ENCODE peak calls at places on chromosomes 7 and 10, in five cellular contexts. A is upper lobe of left lung, R is tibial nerve, T is transverse colon, I is neural progenitor cell. K is an unnamed sample. For H3K4me1, the result is how much of the 10 kb centered on the place peaks cover.

GRCh38 chr10:46019170-46019528 is 11.3 kb downstream of the NCOA4 start:
- DNase-seq in A (peak), R (no peak), T (no peak), I (no peak), K (no peak)

GRCh38 chr7:67413670-67414069 is 417.0 kb downstream of the TYW1 start:
- DNase-seq in A (no peak), R (no peak), T (no peak), I (no peak), K (no peak)

GRCh38 chr7:64180989-64181388 is 26.0 kb upstream of the ZNF735 start:
- DNase-seq in A (no peak), R (no peak), T (no peak), I (no peak), K (no peak)

GRCh38 chr10:34262965-34263364 is 552.1 kb downstream of the PARD3 start:
- DNase-seq in A (no peak), R (no peak), T (no peak), I (no peak), K (peak)

GRCh38 chr10:28722065-28722803 is 44.9 kb downstream of the BAMBI start:
- DNase-seq in A (no peak), R (peak), T (peak), I (peak), K (peak)

GRCh38 chr10:133174689-133175263 is 14.8 kb downstream of the KNDC1 start:
- DNase-seq in A (no peak), R (no peak), T (no peak), I (no peak), K (no peak)

GRCh38 chr10:114183563-114183962 is 4.4 kb downstream of the TDRD1 start:
- DNase-seq in A (no peak), R (no peak), T (no peak), I (no peak), K (no peak)

GRCh38 chr7:92913849-92914248 is 77.5 kb upstream of the CDK6 start:
- DNase-seq in A (no peak), R (no peak), T (no peak), I (no peak), K (no peak)

GRCh38 chr7:44884553-44885393 is 557 bp downstream of the PURB start:
- DNase-seq in A (peak), R (no peak), T (peak), I (peak), K (peak)

GRCh38 chr7:155452505-155453295 is 5.2 kb upstream of the EN2 start:
- DNase-seq in A (no peak), R (no peak), T (no peak), I (no peak), K (no peak)

GRCh38 chr7:2807846-2808772 is 36.0 kb downstream of the GNA12 start:
- DNase-seq in A (peak), R (no peak), T (no peak), I (no peak), K (no peak)

GRCh38 chr10:71260622-71261325 is 48.4 kb downstream of the UNC5B start:
- DNase-seq in A (peak), R (no peak), T (no peak), I (peak), K (no peak)

GRCh38 chr10:109961181-109962001 is 38.1 kb upstream of the XPNPEP1 start:
- DNase-seq in A (no peak), R (no peak), T (no peak), I (no peak), K (no peak)

GRCh38 chr10:88952647-88953111 is at the start of gene ACTA2:
- DNase-seq in A (no peak), R (no peak), T (peak), I (peak), K (no peak)

GRCh38 chr10:132591166-132591971 is 53.8 kb downstream of the INPP5A start:
- DNase-seq in A (no peak), R (no peak), T (peak), I (no peak), K (peak)

GRCh38 chr10:102628451-102628911 is 15.8 kb upstream of the TRIM8 start:
- DNase-seq in A (no peak), R (no peak), T (no peak), I (no peak), K (no peak)

GRCh38 chr7:133117432-133117831 is 35.5 kb upstream of the CHCHD3 start:
- DNase-seq in A (no peak), R (no peak), T (no peak), I (no peak), K (no peak)

GRCh38 chr10:79361721-79362397 is 14.6 kb downstream of the PPIF start:
- DNase-seq in A (no peak), R (no peak), T (no peak), I (no peak), K (no peak)

GRCh38 chr10:27223964-27224363 is 16.6 kb downstream of the ACBD5 start:
- DNase-seq in A (peak), R (no peak), T (peak), I (peak), K (peak)

GRCh38 chr7:66597472-66597871 is 31.2 kb upstream of the KCTD7 start:
- DNase-seq in A (no peak), R (no peak), T (no peak), I (no peak), K (peak)

GRCh38 chr10:6108631-6109443 is 20.0 kb downstream of the RBM17 start:
- DNase-seq in A (no peak), R (no peak), T (no peak), I (peak), K (peak)

GRCh38 chr7:96418600-96418999 is 96.7 kb upstream of the SLC25A13 start:
- DNase-seq in A (no peak), R (no peak), T (no peak), I (no peak), K (no peak)

GRCh38 chr10:115801457-115801856 is 471.5 kb downstream of the GFRA1 start:
- DNase-seq in A (no peak), R (no peak), T (no peak), I (no peak), K (no peak)

GRCh38 chr7:101527844-101528667 is 101.0 kb downstream of the MYL10 start:
- DNase-seq in A (no peak), R (no peak), T (no peak), I (no peak), K (no peak)

GRCh38 chr10:92242910-92243671 is 47.8 kb downstream of the CPEB3 start:
- DNase-seq in A (peak), R (no peak), T (peak), I (peak), K (peak)

GRCh38 chr10:16521311-16522016 is at the start of gene C1QL3:
- DNase-seq in A (no peak), R (no peak), T (no peak), I (peak), K (no peak)

GRCh38 chr7:150800576-150801241 is at the start of gene TMEM176A:
- DNase-seq in A (no peak), R (no peak), T (peak), I (no peak), K (no peak)

GRCh38 chr7:149209518-149210269 is 14.3 kb downstream of the ZNF282 start:
- DNase-seq in A (peak), R (no peak), T (peak), I (peak), K (peak)

GRCh38 chr10:73083234-73083633 is 13.4 kb downstream of the P4HA1 start:
- DNase-seq in A (no peak), R (no peak), T (no peak), I (no peak), K (no peak)

GRCh38 chr7:4607321-4607729 is 74.8 kb upstream of the FOXK1 start:
- DNase-seq in A (no peak), R (no peak), T (no peak), I (peak), K (no peak)

GRCh38 chr10:92691042-92691590 is 1.4 kb downstream of the HHEX start:
- DNase-seq in A (peak), R (no peak), T (no peak), I (peak), K (no peak)

GRCh38 chr10:133318494-133319127 is 9.9 kb downstream of the ZNF511 start:
- DNase-seq in A (peak), R (no peak), T (peak), I (peak), K (peak)

GRCh38 chr10:20955355-20955893 is 58.3 kb upstream of the NEBL start:
- DNase-seq in A (no peak), R (no peak), T (no peak), I (peak), K (no peak)

GRCh38 chr10:122294006-122294405 is 22.9 kb downstream of the BTBD16 start:
- DNase-seq in A (no peak), R (no peak), T (no peak), I (no peak), K (peak)

GRCh38 chr10:47040041-47040491 is 128.8 kb downstream of the PTPN20 start:
- DNase-seq in A (no peak), R (no peak), T (no peak), I (no peak), K (peak)

GRCh38 chr10:71600856-71601255 is 118.7 kb downstream of the C10orf105 start:
- DNase-seq in A (peak), R (no peak), T (no peak), I (no peak), K (no peak)

GRCh38 chr10:93468532-93469213 is 13.5 kb downstream of the MYOF start:
- DNase-seq in A (no peak), R (no peak), T (no peak), I (no peak), K (no peak)

GRCh38 chr7:2688409-2689342 is 674 bp downstream of the AMZ1 start:
- DNase-seq in A (no peak), R (no peak), T (no peak), I (peak), K (no peak)

GRCh38 chr10:128530301-128530700 is 404.1 kb upstream of the MKI67 start:
- DNase-seq in A (no peak), R (no peak), T (no peak), I (no peak), K (no peak)

GRCh38 chr10:133013478-133013877 is 71.1 kb upstream of the CFAP46 start:
- DNase-seq in A (peak), R (no peak), T (peak), I (no peak), K (no peak)

DNA sequence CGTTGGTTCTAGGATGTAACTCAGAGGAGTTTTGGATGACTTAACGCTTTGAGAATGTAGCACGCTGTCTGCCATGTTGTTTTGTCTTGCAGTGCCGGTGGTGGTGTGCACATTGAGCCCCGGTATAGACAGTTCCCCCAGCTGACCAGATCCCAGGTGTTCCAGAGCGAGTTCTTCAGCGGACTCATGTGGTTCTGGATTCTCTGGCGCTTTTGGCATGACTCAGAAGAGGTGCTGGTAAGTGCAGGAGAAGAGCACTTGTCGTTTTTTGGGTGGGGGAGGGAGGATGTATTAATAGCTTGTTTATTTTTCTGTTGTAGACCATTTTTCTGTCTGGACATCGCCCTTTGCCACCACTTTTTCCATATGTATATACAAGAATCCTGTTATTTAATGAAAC is 6.3 kb downstream of the NDUFB2 start:
- DNase-seq in A (no peak), R (no peak), T (no peak), I (no peak), K (no peak)
- TF ChIP-seq CTCF in A (no peak), R (no peak), T (no peak), I (no peak), K (no peak)

GRCh38 chr7:52851547-52851946 is 183.9 kb upstream of the POM121L12 start:
- DNase-seq in A (no peak), R (no peak), T (no peak), I (no peak), K (no peak)
- H3K4me1 ChIP-seq in A (under half), R (under half), T (under half), I (under half), K (under half)

DNA sequence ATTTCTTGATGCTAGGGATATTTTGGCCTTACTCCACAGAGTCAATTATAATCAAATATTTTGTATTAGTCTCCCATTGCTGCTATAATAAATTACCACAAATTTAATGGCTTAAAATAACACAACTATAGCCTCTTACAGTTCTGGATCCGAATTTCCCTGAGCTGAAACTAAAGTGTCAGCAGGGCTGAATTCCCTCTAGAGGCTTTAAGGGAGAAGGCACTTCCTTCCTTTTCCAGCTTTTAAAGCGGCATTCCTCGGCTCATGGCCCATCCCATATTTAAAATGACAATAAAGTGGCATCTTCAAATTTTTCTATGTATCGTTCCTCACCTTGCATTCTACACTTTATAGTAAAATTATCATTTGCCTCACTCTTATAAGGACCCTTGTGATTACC is 421.4 kb upstream of the ZWINT start:
- DNase-seq in A (no peak), R (no peak), T (no peak), I (peak), K (no peak)
- TF ChIP-seq CTCF in A (no peak), R (no peak), T (no peak), I (peak), K (no peak)

GRCh38 chr7:130850960-130851359 is 117.0 kb upstream of the KLF14 start:
- DNase-seq in A (no peak), R (no peak), T (no peak), I (no peak), K (no peak)
- H3K4me1 ChIP-seq in A (under half), R (under half), T (under half), I (under half), K (under half)

DNA sequence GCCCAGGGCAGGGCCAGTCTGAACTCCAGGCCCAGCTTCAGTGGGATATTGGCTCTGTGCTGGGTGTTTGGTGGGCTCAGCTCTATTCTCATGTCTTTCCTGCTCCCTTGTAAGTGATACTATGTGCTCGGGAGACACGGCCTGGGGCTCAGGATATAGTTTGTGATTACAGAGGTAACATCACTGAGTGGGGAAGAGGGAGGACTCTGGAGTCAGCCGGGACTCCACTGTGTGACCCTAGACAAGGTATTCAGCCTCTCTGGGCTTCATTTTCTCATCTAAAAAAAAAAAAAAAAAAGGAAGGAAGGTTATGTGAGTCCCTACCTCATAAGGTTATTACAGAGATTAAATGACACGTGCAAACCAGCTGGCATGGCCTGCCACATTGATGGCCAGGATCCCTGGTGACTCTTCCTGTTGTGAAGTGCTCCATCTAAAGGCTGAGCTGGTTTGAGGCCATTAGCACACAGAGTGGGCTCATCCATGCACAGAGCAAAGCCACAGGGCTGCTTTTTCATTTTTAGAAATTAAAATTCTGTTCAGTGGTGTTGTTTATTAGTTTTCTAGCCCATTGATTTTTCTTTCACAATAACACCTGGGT is 15.7 kb downstream of the SLC13A4 start:
- DNase-seq in A (no peak), R (no peak), T (no peak), I (no peak), K (no peak)
- TF ChIP-seq CTCF in A (no peak), R (no peak), T (no peak), I (no peak), K (no peak)